ENCODE peak calls at places on chromosomes 6 and 20, in nine cellular contexts. J is fibroblast of mammary gland, V is cardiac muscle cell, T is Panc1, H is Peyer's patch, A is fibroblast of lung, S is fibroblast of pulmonary artery, U is astrocyte of the spinal cord, Z is pancreas. W is an unnamed sample.

GRCh38 chr6:111603648-111604047 is 2.0 kb downstream of the TRAF3IP2 start:
- DNase-seq in U (peak), H (no peak), S (no peak), J (peak), A (no peak), V (no peak), Z (no peak), T (no peak), W (no peak)

GRCh38 chr6:46985943-46986342 is 56.2 kb downstream of the ADGRF1 start:
- DNase-seq in S (peak), A (no peak), U (peak), H (no peak), V (no peak), J (peak), Z (no peak), T (no peak), W (no peak)

GRCh38 chr6:4078830-4079471 is at the start of gene FAM217A:
- DNase-seq in A (no peak), S (no peak), J (no peak), V (no peak), U (no peak), T (no peak), H (no peak), Z (no peak), W (no peak)

GRCh38 chr20:38165966-38166706 is 1.1 kb upstream of the TGM2 start:
- DNase-seq in V (no peak), Z (no peak), S (peak), H (no peak), J (no peak), U (no peak), A (no peak), T (no peak), W (no peak)

GRCh38 chr6:33856655-33857054 is 52.9 kb upstream of the MLN start:
- DNase-seq in H (peak), V (no peak), A (no peak), Z (no peak), T (no peak), J (no peak), U (no peak), S (no peak), W (no peak)

GRCh38 chr20:5621305-5621704 is 128.9 kb upstream of the SHLD1 start:
- DNase-seq in J (peak), S (peak), Z (peak), A (peak), U (peak), V (no peak), T (no peak), H (no peak), W (no peak)

GRCh38 chr6:42520786-42521607 is 42.8 kb upstream of the UBR2 start:
- DNase-seq in H (no peak), T (no peak), U (peak), J (peak), S (peak), V (no peak), A (peak), Z (no peak), W (no peak)

GRCh38 chr6:159577564-159577963 is 115.5 kb downstream of the SOD2 start:
- DNase-seq in S (no peak), H (no peak), U (peak), T (no peak), Z (no peak), V (no peak), A (no peak), J (peak), W (no peak)

GRCh38 chr6:133114973-133115372 is 126.2 kb upstream of the EYA4 start:
- DNase-seq in U (no peak), A (no peak), Z (no peak), H (no peak), T (no peak), J (no peak), S (no peak), V (no peak), W (no peak)

GRCh38 chr20:37151529-37151928 is 27.6 kb upstream of the RPN2 start:
- DNase-seq in U (no peak), T (no peak), H (no peak), S (no peak), Z (no peak), V (no peak), J (no peak), A (no peak), W (no peak)

GRCh38 chr6:22049002-22049401 is 247.8 kb downstream of the PRL start:
- DNase-seq in U (peak), V (no peak), S (no peak), J (no peak), A (no peak), T (no peak), H (no peak), Z (no peak), W (no peak)

GRCh38 chr6:3805448-3806123 is 43.6 kb upstream of the FAM50B start:
- DNase-seq in V (no peak), T (no peak), A (peak), J (no peak), U (no peak), H (peak), Z (no peak), S (peak), W (no peak)

GRCh38 chr6:132190815-132191175 is 210.5 kb downstream of the MOXD1 start:
- DNase-seq in J (peak), S (peak), Z (no peak), H (no peak), U (peak), V (no peak), T (no peak), A (peak), W (peak)

GRCh38 chr6:48564036-48564820 is 453.2 kb upstream of the PTCHD4 start:
- DNase-seq in H (no peak), U (no peak), A (no peak), J (no peak), T (no peak), S (no peak), V (peak), Z (no peak), W (no peak)

GRCh38 chr6:44960898-44961297 is 367.2 kb upstream of the RUNX2 start:
- DNase-seq in T (peak), U (peak), H (no peak), V (no peak), J (peak), Z (no peak), S (peak), A (peak), W (no peak)

GRCh38 chr6:117200067-117200466 is 65.3 kb upstream of the VGLL2 start:
- DNase-seq in U (no peak), H (no peak), V (peak), S (no peak), J (no peak), T (no peak), A (no peak), Z (no peak), W (no peak)

GRCh38 chr6:106446287-106446885 is 85.9 kb downstream of the CRYBG1 start:
- DNase-seq in U (peak), J (peak), Z (no peak), H (no peak), V (peak), A (peak), S (peak), T (no peak), W (no peak)

GRCh38 chr6:106658469-106658868 is 29.1 kb downstream of the QRSL1 start:
- DNase-seq in H (no peak), J (peak), Z (no peak), A (peak), V (no peak), T (no peak), U (no peak), S (peak), W (no peak)

GRCh38 chr6:158086706-158087518 is 81.2 kb downstream of the SERAC1 start:
- DNase-seq in J (no peak), Z (no peak), V (no peak), S (no peak), H (peak), A (peak), T (no peak), U (peak), W (no peak)

GRCh38 chr6:157235600-157236039 is 87.7 kb downstream of the TMEM242 start:
- DNase-seq in Z (peak), T (no peak), V (peak), U (peak), J (peak), A (peak), S (peak), H (peak), W (no peak)

GRCh38 chr6:119344306-119344705 is 5.3 kb downstream of the MAN1A1 start:
- DNase-seq in V (no peak), U (no peak), Z (no peak), A (no peak), J (no peak), T (no peak), H (no peak), S (no peak), W (no peak)

GRCh38 chr6:128601060-128601459 is 80.7 kb upstream of the PTPRK start:
- DNase-seq in U (peak), A (peak), Z (no peak), S (peak), V (no peak), J (peak), T (no peak), H (no peak), W (no peak)

GRCh38 chr6:27415898-27416297 is 27.3 kb downstream of the ZNF391 start:
- DNase-seq in H (no peak), Z (no peak), V (no peak), S (no peak), A (no peak), U (no peak), J (peak), T (no peak), W (no peak)

GRCh38 chr6:131061041-131061770 is 1.8 kb downstream of the EPB41L2 start:
- DNase-seq in J (peak), V (peak), S (peak), Z (no peak), U (peak), T (no peak), H (no peak), A (peak), W (no peak)

GRCh38 chr6:5995705-5996686 is 10.7 kb downstream of the NRN1 start:
- DNase-seq in U (peak), H (peak), V (peak), S (peak), Z (no peak), T (no peak), A (no peak), J (peak), W (no peak)

GRCh38 chr20:61230-61629 is 26.2 kb upstream of the DEFB125 start:
- DNase-seq in A (no peak), J (no peak), S (no peak), T (no peak), V (no peak), U (no peak), H (no peak), Z (no peak), W (no peak)
- TF ChIP-seq CTCF in A (no peak), J (no peak), S (no peak), T (no peak), V (no peak), U (no peak), H (no peak), Z (no peak), W (no peak)

DNA sequence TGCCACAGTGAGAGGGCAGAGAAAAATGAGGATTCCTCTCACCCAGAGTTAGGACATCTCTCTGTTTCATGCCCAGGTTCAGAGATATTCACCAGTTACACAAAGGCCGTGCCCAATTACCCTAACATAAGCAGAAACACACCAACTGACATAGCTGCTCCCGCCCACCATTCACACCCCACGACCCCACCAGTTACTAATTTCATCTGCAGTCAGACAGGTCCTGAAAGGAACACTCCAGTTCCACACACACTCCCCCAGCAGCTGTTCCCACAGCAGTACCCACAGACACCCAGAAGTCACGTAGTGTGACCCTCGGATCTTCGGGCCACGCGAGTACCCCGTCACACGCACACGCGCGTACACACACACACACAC is 532 bp downstream of the TMEM74B start:
- DNase-seq in H (no peak), V (no peak), U (no peak), Z (no peak), T (no peak), A (no peak), J (no peak), S (no peak), W (no peak)
- H3K4me3 ChIP-seq in H (peak), V (peak), U (no peak), Z (no peak), T (no peak), A (no peak), J (no peak), S (no peak), W (no peak)

DNA sequence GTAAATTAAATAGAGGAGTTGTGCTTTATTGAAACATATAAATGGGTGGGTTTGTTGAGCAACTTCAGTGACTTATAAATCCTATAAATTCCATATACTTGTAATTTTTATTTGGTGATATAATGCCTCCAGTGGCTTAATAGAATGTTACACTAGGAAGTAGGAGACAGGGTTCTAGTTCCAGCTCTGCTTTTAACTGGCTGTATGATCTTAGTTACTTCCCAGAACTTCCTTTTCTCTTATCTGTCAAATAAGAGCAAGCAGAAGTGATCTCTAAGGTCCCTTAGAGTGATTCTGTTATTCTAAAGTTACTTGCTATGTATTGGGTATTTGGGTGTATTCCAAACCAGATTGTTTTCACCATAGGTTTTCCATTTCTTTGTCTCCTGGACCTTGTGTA is 10.2 kb downstream of the ZSCAN23 start:
- DNase-seq in S (no peak), Z (no peak), J (no peak), H (no peak), T (no peak), A (no peak), U (no peak), V (no peak), W (no peak)
- TF ChIP-seq CTCF in S (no peak), Z (no peak), J (no peak), H (no peak), T (no peak), A (no peak), U (no peak), V (no peak), W (no peak)

DNA sequence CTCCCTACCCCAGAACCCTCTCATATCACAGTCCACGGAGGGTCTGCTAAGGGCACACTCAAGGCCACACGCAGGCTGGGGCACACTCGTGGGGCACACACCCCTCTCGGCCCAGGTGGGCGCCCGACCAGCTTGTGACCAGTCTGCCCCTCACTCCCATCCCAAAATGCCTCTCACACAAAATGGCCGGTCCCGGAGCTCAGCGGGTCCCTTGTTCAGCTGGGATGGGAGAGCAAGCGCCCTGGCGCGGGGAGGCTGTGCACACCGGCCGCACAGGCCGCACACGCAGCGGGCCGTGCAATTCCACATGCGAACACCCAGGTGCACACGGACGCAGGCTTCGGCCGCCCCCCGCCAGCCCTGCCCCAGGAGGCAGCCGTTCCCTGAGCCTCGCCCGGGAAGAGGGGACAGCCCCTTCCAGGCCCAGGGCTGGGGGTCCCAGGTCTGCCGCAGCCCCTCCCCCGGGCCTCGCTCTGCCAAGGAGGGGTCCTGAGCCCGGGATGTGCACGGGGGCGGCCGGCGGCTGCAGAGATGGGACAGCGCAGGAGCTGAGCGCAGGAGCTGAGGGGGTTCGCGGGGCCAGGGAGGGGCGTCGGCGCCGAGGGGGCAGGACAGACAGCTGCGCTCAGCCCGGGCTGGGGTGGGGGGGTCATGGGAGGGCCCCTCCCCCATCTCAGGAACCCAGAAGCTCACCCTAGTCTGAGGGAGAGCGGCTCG is 1.3 kb downstream of the KCNQ2 start:
- DNase-seq in T (no peak), J (no peak), V (no peak), Z (no peak), U (no peak), H (no peak), S (no peak), A (no peak), W (no peak)
- H3K4me3 ChIP-seq in T (peak), J (no peak), V (peak), Z (no peak), U (no peak), H (no peak), S (no peak), A (no peak), W (no peak)

GRCh38 chr6:169930799-169931198 is 179.4 kb downstream of the ERMARD start:
- DNase-seq in A (no peak), U (no peak), V (no peak), Z (no peak), H (no peak), S (no peak), J (no peak), T (no peak), W (no peak)
- TF ChIP-seq CTCF in A (no peak), U (no peak), V (no peak), Z (no peak), H (peak), S (no peak), J (no peak), T (no peak), W (no peak)